ENCODE peak calls at places on chromosomes 2 and 18, in nine cellular contexts. C is GM03348, R is posterior cingulate gyrus, O is NCI-H2081, B is HL-60, L is GM19239, Q is NCI-H1417, Z is NT2/D1, E is H4. K is an unnamed sample.

GRCh38 chr18:4017479-4017878 is 437.6 kb downstream of the DLGAP1 start:
- DNase-seq in C (no peak), R (no peak), O (no peak), B (peak), L (peak), Q (peak), Z (no peak), E (peak), K (no peak)

GRCh38 chr2:24047703-24048033 is 477 bp upstream of the WDCP start:
- DNase-seq in C (no peak), R (no peak), O (no peak), B (no peak), L (no peak), Q (no peak), Z (no peak), E (no peak), K (no peak)

GRCh38 chr18:26547302-26548143 is 830 bp downstream of the KCTD1 start:
- DNase-seq in C (peak), R (peak), O (no peak), B (peak), L (peak), Q (no peak), Z (no peak), E (no peak), K (no peak)

GRCh38 chr2:53751728-53752127 is 15.9 kb upstream of the CHAC2 start:
- DNase-seq in C (peak), R (no peak), O (no peak), B (no peak), L (no peak), Q (no peak), Z (no peak), E (no peak), K (no peak)

GRCh38 chr2:9805435-9806297 is 37.6 kb upstream of the TAF1B start:
- DNase-seq in C (no peak), R (peak), O (no peak), B (no peak), L (no peak), Q (no peak), Z (no peak), E (no peak), K (no peak)

GRCh38 chr18:55543130-55543704 is 44.8 kb downstream of the TCF4 start:
- DNase-seq in C (no peak), R (no peak), O (no peak), B (no peak), L (no peak), Q (peak), Z (no peak), E (no peak), K (no peak)

GRCh38 chr18:76480913-76481312 is 14.1 kb downstream of the ZNF516 start:
- DNase-seq in C (no peak), R (peak), O (no peak), B (no peak), L (no peak), Q (no peak), Z (no peak), E (no peak), K (no peak)

GRCh38 chr2:159202568-159203071 is 83.9 kb downstream of the WDSUB1 start:
- DNase-seq in C (peak), R (no peak), O (no peak), B (no peak), L (no peak), Q (no peak), Z (no peak), E (peak), K (peak)

GRCh38 chr2:181250691-181251090 is 206.5 kb upstream of the ITGA4 start:
- DNase-seq in C (peak), R (no peak), O (no peak), B (peak), L (no peak), Q (no peak), Z (no peak), E (no peak), K (no peak)

GRCh38 chr18:39555511-39555910 is 1989.9 kb upstream of the CELF4 start:
- DNase-seq in C (peak), R (no peak), O (no peak), B (no peak), L (no peak), Q (no peak), Z (no peak), E (no peak), K (no peak)

GRCh38 chr2:213098612-213099011 is 52.8 kb downstream of the IKZF2 start:
- DNase-seq in C (no peak), R (no peak), O (no peak), B (no peak), L (no peak), Q (no peak), Z (no peak), E (no peak), K (no peak)

GRCh38 chr18:77118256-77119090 is 14.1 kb downstream of the MBP start:
- DNase-seq in C (no peak), R (peak), O (no peak), B (no peak), L (no peak), Q (no peak), Z (no peak), E (no peak), K (no peak)

GRCh38 chr2:159044804-159045286 is 76.4 kb downstream of the TANC1 start:
- DNase-seq in C (peak), R (no peak), O (no peak), B (no peak), L (no peak), Q (no peak), Z (no peak), E (no peak), K (no peak)

GRCh38 chr18:59696311-59697235 is 650 bp downstream of the CCBE1 start:
- DNase-seq in C (peak), R (no peak), O (no peak), B (no peak), L (no peak), Q (peak), Z (no peak), E (no peak), K (no peak)

GRCh38 chr2:47521666-47522285 is 118.8 kb downstream of the MSH2 start:
- DNase-seq in C (no peak), R (no peak), O (no peak), B (no peak), L (no peak), Q (peak), Z (no peak), E (no peak), K (no peak)

GRCh38 chr2:110794390-110794789 is 62.0 kb downstream of the ACOXL start:
- DNase-seq in C (no peak), R (no peak), O (no peak), B (no peak), L (no peak), Q (no peak), Z (no peak), E (no peak), K (no peak)

GRCh38 chr2:86035883-86036789 is 69.5 kb downstream of the POLR1A start:
- DNase-seq in C (peak), R (peak), O (peak), B (peak), L (peak), Q (peak), Z (no peak), E (no peak), K (peak)

GRCh38 chr2:20300656-20301055 is 50.0 kb downstream of the PUM2 start:
- DNase-seq in C (no peak), R (no peak), O (no peak), B (no peak), L (no peak), Q (no peak), Z (no peak), E (no peak), K (no peak)

GRCh38 chr18:46497129-46497528 is 159.9 kb downstream of the LOXHD1 start:
- DNase-seq in C (no peak), R (no peak), O (no peak), B (peak), L (no peak), Q (no peak), Z (peak), E (no peak), K (peak)

GRCh38 chr2:75798624-75799023 is 87.9 kb upstream of the GCFC2 start:
- DNase-seq in C (no peak), R (no peak), O (no peak), B (no peak), L (no peak), Q (peak), Z (no peak), E (no peak), K (no peak)

GRCh38 chr2:43158259-43158880 is 68.0 kb downstream of the ZFP36L2 start:
- DNase-seq in C (peak), R (no peak), O (no peak), B (peak), L (no peak), Q (no peak), Z (no peak), E (peak), K (peak)

GRCh38 chr2:189347540-189347939 is 93.7 kb upstream of the WDR75 start:
- DNase-seq in C (peak), R (no peak), O (peak), B (no peak), L (no peak), Q (peak), Z (peak), E (peak), K (peak)